ENCODE peak calls at places on chromosomes 5 and 9, in seven cellular contexts. L, Z, W, B, J, X and G are unnamed samples.

GRCh38 chr9:131382850-131383729 is 10.8 kb upstream of the PRRC2B start:
- DNase-seq in L (no peak), Z (no peak), W (no peak), B (peak), J (no peak), X (peak), G (no peak)

GRCh38 chr5:149913449-149914419 is 30.9 kb downstream of the PDE6A start:
- DNase-seq in L (no peak), Z (no peak), W (no peak), B (no peak), J (no peak), X (no peak), G (no peak)

GRCh38 chr9:37836386-37836785 is 35.8 kb downstream of the DCAF10 start:
- DNase-seq in L (no peak), Z (no peak), W (no peak), B (no peak), J (no peak), X (no peak), G (no peak)

GRCh38 chr9:3023449-3023848 is 179.6 kb upstream of the PUM3 start:
- DNase-seq in L (no peak), Z (no peak), W (no peak), B (no peak), J (no peak), X (no peak), G (no peak)

GRCh38 chr9:129594632-129595031 is 26.3 kb downstream of the C9orf50 start:
- DNase-seq in L (no peak), Z (no peak), W (no peak), B (no peak), J (no peak), X (no peak), G (no peak)

GRCh38 chr9:124079176-124079925 is 67.8 kb downstream of the LHX2 start:
- DNase-seq in L (no peak), Z (no peak), W (no peak), B (peak), J (no peak), X (peak), G (no peak)

GRCh38 chr5:132961887-132962286 is 1.5 kb downstream of the AFF4 start:
- DNase-seq in L (no peak), Z (no peak), W (no peak), B (no peak), J (no peak), X (no peak), G (no peak)

GRCh38 chr5:178590141-178590923 is at the start of gene COL23A1:
- DNase-seq in L (no peak), Z (no peak), W (peak), B (peak), J (peak), X (peak), G (peak)

GRCh38 chr5:79020861-79021561 is 35.9 kb upstream of the ARSB start:
- DNase-seq in L (peak), Z (no peak), W (no peak), B (peak), J (peak), X (peak), G (no peak)

GRCh38 chr5:115402822-115403577 is 106.5 kb upstream of the CCDC112 start:
- DNase-seq in L (no peak), Z (no peak), W (no peak), B (no peak), J (no peak), X (no peak), G (no peak)

GRCh38 chr5:98314262-98314661 is 459.2 kb upstream of the RGMB start:
- DNase-seq in L (no peak), Z (no peak), W (no peak), B (no peak), J (no peak), X (no peak), G (no peak)

GRCh38 chr5:89582768-89583339 is 699.9 kb upstream of the MEF2C start:
- DNase-seq in L (no peak), Z (no peak), W (no peak), B (no peak), J (no peak), X (no peak), G (no peak)

GRCh38 chr5:112563169-112563826 is 144.2 kb upstream of the EPB41L4A start:
- DNase-seq in L (no peak), Z (no peak), W (no peak), B (no peak), J (no peak), X (no peak), G (no peak)
- TF ChIP-seq POLR2AphosphoS5 in L (no peak), Z (no peak), W (no peak), B (no peak), J (no peak), X (no peak), G (no peak)

DNA sequence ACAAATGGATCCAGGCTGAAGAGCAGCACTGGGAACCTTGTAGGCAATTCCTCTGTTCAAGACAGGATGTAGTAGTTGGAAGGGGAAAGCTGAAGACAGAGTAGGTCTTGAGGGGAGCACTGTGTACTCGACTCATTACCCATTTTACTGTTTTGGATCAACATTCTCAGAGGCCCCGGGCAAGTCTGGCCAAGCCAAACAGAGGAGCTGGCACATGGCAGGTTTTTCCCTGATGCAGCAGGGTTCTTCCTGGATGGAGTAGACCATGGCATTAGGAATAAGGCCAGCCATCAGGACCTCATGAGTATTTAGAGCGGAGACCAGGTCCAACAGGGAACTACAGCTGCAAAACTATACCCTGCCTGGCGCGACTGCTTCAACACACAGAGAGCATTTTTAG is 4.4 kb downstream of the SVEP1 start:
- DNase-seq in L (no peak), Z (no peak), W (no peak), B (no peak), J (no peak), X (no peak), G (no peak)
- TF ChIP-seq POLR2AphosphoS5 in L (no peak), Z (no peak), W (no peak), B (no peak), J (no peak), X (no peak), G (no peak)

GRCh38 chr9:33415152-33416038 is 13.0 kb upstream of the AQP7 start:
- DNase-seq in L (peak), Z (peak), W (peak), B (peak), J (peak), X (peak), G (peak)
- TF ChIP-seq POLR2AphosphoS5 in L (peak), Z (peak), W (no peak), B (no peak), J (no peak), X (peak), G (no peak)

DNA sequence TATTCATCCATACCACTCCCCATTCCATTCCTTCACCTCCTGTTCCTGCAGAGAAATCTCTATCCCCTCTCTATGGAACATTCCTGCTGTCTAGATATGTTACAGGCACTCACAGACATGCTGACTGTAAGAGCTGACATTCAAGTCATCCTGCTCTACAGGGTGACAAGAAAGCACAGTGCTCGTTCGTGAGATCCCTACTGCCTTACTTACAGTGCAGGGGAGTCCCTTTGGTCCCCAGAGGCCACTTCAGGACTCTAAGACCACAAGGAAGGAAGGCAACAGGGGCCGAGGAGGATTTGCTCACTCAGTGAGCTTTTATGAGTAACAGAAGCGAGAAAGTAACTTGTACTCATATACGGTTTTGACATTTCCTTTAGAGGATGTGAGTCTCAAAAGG is 110.5 kb downstream of the GAS1 start:
- DNase-seq in L (no peak), Z (no peak), W (no peak), B (no peak), J (no peak), X (no peak), G (no peak)
- TF ChIP-seq POLR2AphosphoS5 in L (no peak), Z (no peak), W (no peak), B (no peak), J (no peak), X (no peak), G (no peak)

DNA sequence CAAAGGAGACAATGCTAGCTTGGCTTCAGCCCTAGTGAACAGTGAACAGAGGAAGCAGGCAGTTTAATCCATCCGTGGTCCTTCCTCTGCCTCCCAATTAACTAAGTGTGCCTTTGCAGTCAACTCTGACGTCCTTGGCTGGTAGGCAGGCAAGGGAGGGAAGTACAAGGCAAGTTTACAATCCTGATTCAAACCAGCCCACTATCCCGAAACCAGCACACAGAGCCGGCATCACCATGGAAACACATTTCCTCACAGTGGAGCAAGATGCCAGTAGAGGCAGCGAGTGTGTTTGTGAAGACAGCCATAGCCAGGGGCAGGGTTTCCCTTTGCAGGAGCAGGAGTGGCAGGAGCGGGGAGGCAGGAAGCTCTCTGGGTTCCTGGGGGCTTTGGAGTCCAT is 73.9 kb downstream of the GOLPH3 start:
- DNase-seq in L (no peak), Z (no peak), W (no peak), B (peak), J (no peak), X (no peak), G (no peak)
- TF ChIP-seq POLR2AphosphoS5 in L (no peak), Z (no peak), W (peak), B (peak), J (no peak), X (no peak), G (no peak)

GRCh38 chr9:90457386-90458080 is 185.1 kb downstream of the DIRAS2 start:
- DNase-seq in L (no peak), Z (no peak), W (no peak), B (no peak), J (no peak), X (no peak), G (no peak)
- TF ChIP-seq POLR2AphosphoS5 in L (no peak), Z (no peak), W (no peak), B (no peak), J (no peak), X (no peak), G (no peak)

DNA sequence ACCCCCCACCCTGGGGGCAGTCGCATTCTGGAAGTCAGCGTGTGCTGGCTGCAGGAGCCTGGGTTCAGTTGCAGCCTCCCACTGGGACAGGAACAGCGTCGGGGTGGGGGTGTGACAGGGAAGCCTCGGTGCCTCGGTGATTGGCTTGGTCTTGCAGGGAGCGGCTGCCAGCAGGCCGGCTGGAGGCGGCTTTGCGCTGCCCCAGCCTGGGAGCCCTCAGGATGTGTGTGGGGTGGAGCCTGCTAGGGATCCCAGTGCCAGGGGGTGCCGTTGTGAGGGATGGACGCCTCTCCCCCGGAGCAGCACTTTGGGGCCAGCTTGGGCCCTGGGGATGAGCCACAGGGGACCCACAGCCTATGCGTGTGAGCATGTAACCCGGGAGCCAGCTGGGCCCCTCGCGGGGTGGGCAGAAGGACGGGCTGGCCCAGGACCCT is 101.3 kb downstream of the RGS3 start:
- DNase-seq in L (no peak), Z (no peak), W (peak), B (peak), J (peak), X (peak), G (peak)
- TF ChIP-seq POLR2AphosphoS5 in L (no peak), Z (no peak), W (peak), B (peak), J (no peak), X (no peak), G (no peak)

GRCh38 chr5:179618923-179619554 is 4.4 kb downstream of the HNRNPH1 start:
- DNase-seq in L (no peak), Z (peak), W (no peak), B (peak), J (no peak), X (no peak), G (no peak)
- TF ChIP-seq POLR2AphosphoS5 in L (no peak), Z (no peak), W (no peak), B (no peak), J (no peak), X (no peak), G (no peak)